ENCODE peak calls at places on chromosome 10, in six cellular contexts. One of them, this sample, is unnamed.
A peak's percentile ranks its signal among the peaks of the same experiment; 100 is the strongest.

GRCh38 chr10:11163990-11164805 is 146.5 kb downstream of the CELF2 start:
- DNase-seq in H1: no peak
- DNase-seq in GM12892: no peak
- DNase-seq in K562: no peak
- DNase-seq in HepG2: no peak
- DNase-seq in GM12878: no peak
- DNase-seq in this sample: no peak

GRCh38 chr10:29714096-29714874 is 79.5 kb upstream of the SVIL start:
- DNase-seq in H1: no peak
- DNase-seq in GM12892: no peak
- DNase-seq in K562: no peak
- DNase-seq in HepG2: no peak
- DNase-seq in GM12878: no peak
- DNase-seq in this sample: no peak

GRCh38 chr10:79375321-79376077 is 28.2 kb downstream of the PPIF start:
- DNase-seq in H1: no peak
- DNase-seq in GM12892: no peak
- DNase-seq in K562: peak; percentile 59
- DNase-seq in HepG2: peak; percentile 45
- DNase-seq in GM12878: no peak
- DNase-seq in this sample: no peak

GRCh38 chr10:102629661-102630614 is 14.3 kb upstream of the TRIM8 start:
- DNase-seq in H1: peak; percentile 60
- DNase-seq in GM12892: no peak
- DNase-seq in K562: no peak
- DNase-seq in HepG2: peak; percentile 60
- DNase-seq in GM12878: no peak
- DNase-seq in this sample: no peak

GRCh38 chr10:97534746-97535367 is 36.1 kb downstream of the UBTD1 start:
- DNase-seq in H1: no peak
- DNase-seq in GM12892: peak; percentile 54
- DNase-seq in K562: peak; percentile 62
- DNase-seq in HepG2: peak; percentile 44
- DNase-seq in GM12878: no peak
- DNase-seq in this sample: peak; percentile 60

GRCh38 chr10:126160971-126161630 is 227.2 kb downstream of the ADAM12 start:
- DNase-seq in H1: no peak
- DNase-seq in GM12892: no peak
- DNase-seq in K562: peak; percentile 1
- DNase-seq in HepG2: no peak
- DNase-seq in GM12878: no peak
- DNase-seq in this sample: no peak

GRCh38 chr10:125859128-125859817 is 21.8 kb downstream of the DHX32 start:
- DNase-seq in H1: no peak
- DNase-seq in GM12892: no peak
- DNase-seq in K562: no peak
- DNase-seq in HepG2: no peak
- DNase-seq in GM12878: no peak
- DNase-seq in this sample: no peak

GRCh38 chr10:59864141-59864962 is 42.0 kb downstream of the CCDC6 start:
- DNase-seq in H1: no peak
- DNase-seq in GM12892: no peak
- DNase-seq in K562: no peak
- DNase-seq in HepG2: no peak
- DNase-seq in GM12878: no peak
- DNase-seq in this sample: no peak

GRCh38 chr10:9613338-9613737 is 1404.3 kb upstream of the CELF2 start:
- DNase-seq in H1: no peak
- DNase-seq in GM12892: no peak
- DNase-seq in K562: no peak
- DNase-seq in HepG2: no peak
- DNase-seq in GM12878: peak; percentile 43
- DNase-seq in this sample: peak; percentile 7

GRCh38 chr10:126659750-126660149 is 10.7 kb downstream of the C10orf90 start:
- DNase-seq in H1: no peak
- DNase-seq in GM12892: no peak
- DNase-seq in K562: no peak
- DNase-seq in HepG2: no peak
- DNase-seq in GM12878: no peak
- DNase-seq in this sample: no peak

GRCh38 chr10:24966962-24967361 is 14.6 kb upstream of the PRTFDC1 start:
- DNase-seq in H1: no peak
- DNase-seq in GM12892: no peak
- DNase-seq in K562: no peak
- DNase-seq in HepG2: no peak
- DNase-seq in GM12878: no peak
- DNase-seq in this sample: no peak

GRCh38 chr10:33365871-33366411 is 31.5 kb upstream of the NRP1 start:
- DNase-seq in H1: no peak
- DNase-seq in GM12892: no peak
- DNase-seq in K562: no peak
- DNase-seq in HepG2: no peak
- DNase-seq in GM12878: no peak
- DNase-seq in this sample: no peak

GRCh38 chr10:60148266-60148840 is 241.3 kb downstream of the ANK3 start:
- DNase-seq in H1: no peak
- DNase-seq in GM12892: no peak
- DNase-seq in K562: peak; percentile 58
- DNase-seq in HepG2: no peak
- DNase-seq in GM12878: no peak
- DNase-seq in this sample: no peak

GRCh38 chr10:78779339-78779955 is 289.3 kb upstream of the ZMIZ1 start:
- DNase-seq in H1: no peak
- DNase-seq in GM12892: no peak
- DNase-seq in K562: no peak
- DNase-seq in HepG2: no peak
- DNase-seq in GM12878: no peak
- DNase-seq in this sample: no peak

GRCh38 chr10:116038259-116038658 is 234.7 kb downstream of the GFRA1 start:
- DNase-seq in H1: no peak
- DNase-seq in GM12892: no peak
- DNase-seq in K562: no peak
- DNase-seq in HepG2: peak; percentile 37
- DNase-seq in GM12878: no peak
- DNase-seq in this sample: no peak

GRCh38 chr10:4041531-4042096 is 256.6 kb upstream of the KLF6 start:
- DNase-seq in H1: no peak
- DNase-seq in GM12892: no peak
- DNase-seq in K562: no peak
- DNase-seq in HepG2: no peak
- DNase-seq in GM12878: no peak
- DNase-seq in this sample: no peak

GRCh38 chr10:90998733-90999511 is 78.0 kb upstream of the ANKRD1 start:
- DNase-seq in H1: no peak
- DNase-seq in GM12892: no peak
- DNase-seq in K562: no peak
- DNase-seq in HepG2: no peak
- DNase-seq in GM12878: no peak
- DNase-seq in this sample: no peak

GRCh38 chr10:43001427-43001795 is 75.5 kb upstream of the RET start:
- DNase-seq in H1: no peak
- DNase-seq in GM12892: no peak
- DNase-seq in K562: no peak
- DNase-seq in HepG2: no peak
- DNase-seq in GM12878: no peak
- DNase-seq in this sample: no peak

GRCh38 chr10:34816067-34817002 is 1.2 kb upstream of the PARD3 start:
- DNase-seq in H1: no peak
- DNase-seq in GM12892: no peak
- DNase-seq in K562: no peak
- DNase-seq in HepG2: no peak
- DNase-seq in GM12878: no peak
- DNase-seq in this sample: no peak

GRCh38 chr10:97185326-97186058 is at the start of gene SLIT1:
- DNase-seq in H1: no peak
- DNase-seq in GM12892: no peak
- DNase-seq in K562: no peak
- DNase-seq in HepG2: no peak
- DNase-seq in GM12878: no peak
- DNase-seq in this sample: no peak

GRCh38 chr10:91708174-91708861 is 75.4 kb upstream of the PPP1R3C start:
- DNase-seq in H1: no peak
- DNase-seq in GM12892: no peak
- DNase-seq in K562: no peak
- DNase-seq in HepG2: no peak
- DNase-seq in GM12878: no peak
- DNase-seq in this sample: no peak

GRCh38 chr10:23293145-23293724 is 51.4 kb downstream of the C10orf67 start:
- DNase-seq in H1: peak; percentile 36
- DNase-seq in GM12892: no peak
- DNase-seq in K562: peak; percentile 60
- DNase-seq in HepG2: peak; percentile 53
- DNase-seq in GM12878: peak; percentile 4
- DNase-seq in this sample: peak; percentile 9

GRCh38 chr10:131858118-131858515 is 42.7 kb upstream of the PPP2R2D start:
- DNase-seq in H1: no peak
- DNase-seq in GM12892: no peak
- DNase-seq in K562: no peak
- DNase-seq in HepG2: no peak
- DNase-seq in GM12878: no peak
- DNase-seq in this sample: no peak

GRCh38 chr10:132363921-132364593 is 32.1 kb downstream of the LRRC27 start:
- DNase-seq in H1: no peak
- DNase-seq in GM12892: no peak
- DNase-seq in K562: no peak
- DNase-seq in HepG2: peak; percentile 45
- DNase-seq in GM12878: peak; percentile 13
- DNase-seq in this sample: no peak

GRCh38 chr10:88234332-88234731 is 348.8 kb downstream of the RNLS start:
- DNase-seq in H1: no peak
- DNase-seq in GM12892: no peak
- DNase-seq in K562: no peak
- DNase-seq in HepG2: no peak
- DNase-seq in GM12878: no peak
- DNase-seq in this sample: no peak

GRCh38 chr10:100899181-100899580 is 13.6 kb upstream of the SLF2 start:
- DNase-seq in H1: no peak
- DNase-seq in GM12892: no peak
- DNase-seq in K562: no peak
- DNase-seq in HepG2: no peak
- DNase-seq in GM12878: no peak
- DNase-seq in this sample: no peak

GRCh38 chr10:11322698-11323097 is 288.8 kb downstream of the USP6NL start:
- DNase-seq in H1: no peak
- DNase-seq in GM12892: no peak
- DNase-seq in K562: no peak
- DNase-seq in HepG2: no peak
- DNase-seq in GM12878: no peak
- DNase-seq in this sample: no peak

GRCh38 chr10:19874791-19875190 is 58.6 kb downstream of the PLXDC2 start:
- DNase-seq in H1: no peak
- DNase-seq in GM12892: no peak
- DNase-seq in K562: no peak
- DNase-seq in HepG2: no peak
- DNase-seq in GM12878: no peak
- DNase-seq in this sample: no peak

GRCh38 chr10:1156616-1156886 is 100.4 kb downstream of the WDR37 start:
- DNase-seq in H1: no peak
- DNase-seq in GM12892: no peak
- DNase-seq in K562: no peak
- DNase-seq in HepG2: no peak
- DNase-seq in GM12878: no peak
- DNase-seq in this sample: no peak
- TF ChIP-seq POLR2A in H1: no peak
- TF ChIP-seq POLR2A in GM12892: no peak
- TF ChIP-seq POLR2A in K562: no peak
- TF ChIP-seq POLR2A in HepG2: no peak
- TF ChIP-seq POLR2A in GM12878: no peak
- TF ChIP-seq POLR2A in this sample: no peak

DNA sequence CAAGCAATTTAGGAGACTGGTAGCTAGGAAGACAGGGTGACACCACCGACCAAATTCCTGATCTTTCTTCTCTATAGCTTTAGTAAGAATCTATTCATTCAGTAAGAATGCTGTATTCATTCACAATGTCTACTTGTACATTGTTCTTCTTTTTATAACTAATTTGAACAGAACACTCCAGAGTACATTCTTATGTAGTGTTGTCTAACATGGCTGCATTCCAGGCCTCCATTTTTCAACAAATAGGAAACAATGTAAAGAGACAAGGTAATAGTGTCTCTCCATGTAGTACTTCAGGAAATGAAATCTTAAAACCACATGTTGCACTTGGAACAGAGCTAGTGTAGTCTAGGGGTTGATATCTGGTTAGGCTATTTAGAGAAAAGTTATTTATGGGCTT is 1.8 kb downstream of the VCL start:
- DNase-seq in H1: no peak
- DNase-seq in GM12892: no peak
- DNase-seq in K562: no peak
- DNase-seq in HepG2: peak; percentile 38
- DNase-seq in GM12878: no peak
- DNase-seq in this sample: no peak
- TF ChIP-seq TAF1 in H1: no peak
- TF ChIP-seq TAF1 in GM12892: no peak
- TF ChIP-seq TAF1 in K562: no peak
- TF ChIP-seq TAF1 in HepG2: no peak
- TF ChIP-seq TAF1 in GM12878: no peak
- TF ChIP-seq TAF1 in this sample: no peak

GRCh38 chr10:114634607-114634974 is 23.5 kb downstream of the ABLIM1 start:
- DNase-seq in H1: peak; percentile 17
- DNase-seq in GM12892: no peak
- DNase-seq in K562: peak; percentile 52
- DNase-seq in HepG2: peak; percentile 62
- DNase-seq in GM12878: no peak
- DNase-seq in this sample: no peak
- TF ChIP-seq POLR2A in H1: no peak
- TF ChIP-seq POLR2A in GM12892: no peak
- TF ChIP-seq POLR2A in K562: no peak
- TF ChIP-seq POLR2A in HepG2: no peak
- TF ChIP-seq POLR2A in GM12878: no peak
- TF ChIP-seq POLR2A in this sample: no peak

DNA sequence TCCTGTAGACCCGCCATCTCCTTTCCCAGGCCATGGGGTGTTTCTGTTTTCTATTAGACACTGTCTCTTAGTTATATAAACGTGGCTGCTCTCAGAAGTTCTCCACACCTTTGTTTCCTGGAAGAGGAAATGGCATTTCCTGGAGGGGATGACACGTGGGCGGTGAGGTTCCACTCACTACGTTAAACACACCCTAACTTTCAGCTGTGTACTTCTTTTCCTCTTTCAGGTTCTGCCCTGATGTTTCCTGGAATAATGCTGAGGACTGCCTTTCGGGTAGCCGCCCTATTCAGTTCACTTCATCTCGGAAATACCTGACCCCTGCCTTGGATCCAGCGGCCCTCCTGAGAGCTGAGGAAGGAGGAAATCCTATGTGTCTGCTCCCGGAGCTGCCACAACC is 3.4 kb upstream of the PRKCQ start:
- DNase-seq in H1: no peak
- DNase-seq in GM12892: no peak
- DNase-seq in K562: peak; percentile 73
- DNase-seq in HepG2: no peak
- DNase-seq in GM12878: no peak
- DNase-seq in this sample: no peak
- TF ChIP-seq TAF1 in H1: no peak
- TF ChIP-seq TAF1 in GM12892: no peak
- TF ChIP-seq TAF1 in K562: no peak
- TF ChIP-seq TAF1 in HepG2: no peak
- TF ChIP-seq TAF1 in GM12878: no peak
- TF ChIP-seq TAF1 in this sample: no peak

This sample was measured in GM12891.